ENCODE peak calls at places on chromosomes 3 and 15, in eight cellular contexts. Y, L, X, B, U, E, S and N are unnamed samples.
A peak's percentile ranks its signal among the peaks of the same experiment; 100 is the strongest.

GRCh38 chr3:158658889-158659288 is 13.6 kb downstream of the LXN start:
- DNase-seq in L (no peak), Y (no peak), S (no peak), E (no peak), X (no peak), U (no peak), B (no peak), N (no peak)

GRCh38 chr3:139677341-139678155 is at the start of gene NMNAT3:
- DNase-seq in E (peak; percentile 59), S (peak; percentile 92), B (peak; percentile 77), X (peak; percentile 77), U (peak; percentile 90), L (peak; percentile 95), Y (peak; percentile 97), N (no peak)

GRCh38 chr15:55253580-55253979 is 36.0 kb downstream of the RAB27A start:
- DNase-seq in E (peak; percentile 93), L (no peak), B (no peak), U (no peak), X (no peak), S (no peak), Y (no peak), N (peak; percentile 64)

GRCh38 chr3:81308296-81308695 is 453.1 kb downstream of the GBE1 start:
- DNase-seq in B (no peak), Y (no peak), X (no peak), S (no peak), U (no peak), E (no peak), L (no peak), N (no peak)

GRCh38 chr3:112651516-112651915 is 10.6 kb upstream of the CCDC80 start:
- DNase-seq in B (no peak), S (no peak), L (no peak), X (no peak), E (no peak), U (no peak), Y (no peak), N (peak; percentile 61)

GRCh38 chr3:58161435-58162398 is 49.1 kb downstream of the DNASE1L3 start:
- DNase-seq in E (peak; percentile 96), B (no peak), L (peak; percentile 50), Y (no peak), X (no peak), U (peak; percentile 91), S (no peak), N (peak; percentile 65)

GRCh38 chr15:67444100-67444499 is 76.8 kb upstream of the C15orf61 start:
- DNase-seq in Y (no peak), E (no peak), B (no peak), U (no peak), X (no peak), S (no peak), L (no peak), N (peak; percentile 4)

GRCh38 chr3:71908001-71908400 is 123.1 kb upstream of the PROK2 start:
- DNase-seq in S (no peak), Y (no peak), X (no peak), E (no peak), B (no peak), L (no peak), U (no peak), N (no peak)

GRCh38 chr15:55289573-55290360 is at the start of gene RAB27A:
- DNase-seq in S (peak; percentile 88), E (peak; percentile 48), B (peak; percentile 64), X (peak; percentile 77), L (peak; percentile 88), U (peak; percentile 85), Y (peak; percentile 80), N (no peak)

GRCh38 chr3:135368316-135368715 is 573.3 kb downstream of the EPHB1 start:
- DNase-seq in L (no peak), X (no peak), B (no peak), Y (peak; percentile 41), S (peak; percentile 12), E (no peak), U (no peak), N (no peak)

GRCh38 chr3:151290673-151291072 is 12.3 kb upstream of the P2RY14 start:
- DNase-seq in B (no peak), X (no peak), S (no peak), L (no peak), Y (no peak), E (peak; percentile 74), U (no peak), N (no peak)

GRCh38 chr3:155093261-155093660 is 13.1 kb downstream of the MME start:
- DNase-seq in S (no peak), U (no peak), L (no peak), X (no peak), E (no peak), Y (peak; percentile 59), B (no peak), N (no peak)

GRCh38 chr3:72591522-72592421 is 256.5 kb downstream of the SHQ1 start:
- DNase-seq in Y (no peak), E (peak; percentile 89), L (peak; percentile 65), B (no peak), S (peak; percentile 86), X (no peak), U (peak; percentile 73), N (peak; percentile 87)

GRCh38 chr3:100269410-100270217 is 8.8 kb downstream of the TBC1D23 start:
- DNase-seq in S (no peak), E (peak; percentile 86), Y (no peak), X (no peak), L (no peak), U (no peak), B (no peak), N (peak; percentile 87)

GRCh38 chr3:8648873-8649741 is 4.5 kb upstream of the SSUH2 start:
- DNase-seq in S (no peak), X (no peak), E (no peak), Y (no peak), B (peak; percentile 34), U (peak; percentile 30), L (no peak), N (no peak)

GRCh38 chr3:69671082-69671952 is 67.9 kb upstream of the MITF start:
- DNase-seq in U (no peak), B (peak; percentile 8), S (peak; percentile 50), X (no peak), E (peak; percentile 66), Y (peak; percentile 39), L (peak; percentile 60), N (no peak)

GRCh38 chr15:77859491-77860060 is 217.9 kb downstream of the TBC1D2B start:
- DNase-seq in Y (no peak), B (no peak), E (no peak), X (no peak), S (no peak), L (no peak), U (peak; percentile 38), N (no peak)

GRCh38 chr3:135784557-135784956 is 181.0 kb upstream of the PPP2R3A start:
- DNase-seq in X (no peak), L (no peak), B (no peak), E (no peak), Y (no peak), U (no peak), S (no peak), N (no peak)

GRCh38 chr15:94494732-94495131 is 263.4 kb downstream of the MCTP2 start:
- DNase-seq in S (no peak), X (no peak), Y (no peak), E (no peak), U (no peak), L (no peak), B (no peak), N (no peak)

GRCh38 chr3:14125193-14126016 is 553 bp downstream of the TMEM43 start:
- DNase-seq in L (peak; percentile 90), B (peak; percentile 72), S (peak; percentile 87), Y (peak; percentile 67), E (peak; percentile 96), X (peak; percentile 66), U (peak; percentile 88), N (peak; percentile 86)
- TF ChIP-seq CTCF in L (peak; percentile 14), B (peak; percentile 28), S (peak; percentile 13), Y (no peak), E (peak; percentile 28), X (no peak), U (no peak), N (peak; percentile 12)

DNA sequence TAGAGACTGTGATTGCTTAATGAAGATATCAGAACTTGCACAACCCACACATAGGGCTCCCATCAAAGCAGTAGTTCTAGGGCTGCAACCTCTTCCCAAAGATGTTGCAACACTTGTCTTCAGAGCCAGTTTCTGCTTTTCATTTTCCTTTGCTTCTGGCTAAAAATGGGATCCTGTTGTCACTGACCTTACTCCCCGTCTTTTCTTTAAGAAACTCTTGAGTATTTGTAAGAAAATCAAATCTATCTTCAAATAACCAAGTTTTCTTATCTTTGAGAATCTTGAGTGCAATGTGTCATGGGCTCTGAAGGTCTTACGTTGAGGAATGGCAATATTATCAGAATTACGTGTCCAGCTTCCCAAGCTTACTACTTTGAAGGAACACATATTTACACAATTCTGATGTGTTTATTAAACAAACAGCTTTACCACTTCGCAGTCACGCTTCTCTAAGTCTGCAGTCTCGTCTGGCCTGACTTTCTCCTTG is 24.1 kb downstream of the CACNA1D start:
- DNase-seq in Y (no peak), S (no peak), U (no peak), E (peak; percentile 28), L (peak; percentile 26), X (no peak), B (no peak), N (no peak)
- H3K4me3 ChIP-seq in Y (no peak overlapping the region), S (no peak overlapping the region), U (no peak overlapping the region), E (no peak overlapping the region), L (no peak overlapping the region), X (no peak overlapping the region), B (no peak overlapping the region), N (no peak overlapping the region)

GRCh38 chr3:28727321-28727720 is 378.7 kb upstream of the AZI2 start:
- DNase-seq in S (no peak), E (no peak), B (no peak), X (no peak), L (no peak), U (no peak), Y (no peak), N (no peak)

DNA sequence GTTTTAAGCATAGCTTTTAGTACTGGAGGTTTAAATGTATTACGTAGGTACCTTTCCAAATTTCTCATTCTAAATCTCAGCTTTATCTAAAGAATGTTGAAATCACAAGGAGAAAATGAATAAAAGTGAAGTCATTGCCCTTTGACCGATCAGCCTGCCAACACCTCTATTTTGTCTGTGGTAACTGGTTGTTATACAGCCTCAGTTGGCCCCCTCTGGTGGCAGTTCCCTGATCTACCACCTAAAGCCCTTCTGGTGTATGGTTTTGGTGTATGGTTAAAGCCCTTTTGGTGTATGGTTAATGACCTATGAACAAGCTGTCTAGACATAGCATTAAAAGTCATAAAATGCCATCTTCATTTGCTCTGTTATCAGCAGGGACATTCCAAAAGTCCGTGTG is 378.2 kb upstream of the AZI2 start:
- DNase-seq in B (peak; percentile 10), X (no peak), U (no peak), L (peak; percentile 56), E (peak; percentile 27), S (peak; percentile 76), Y (peak; percentile 55), N (no peak)
- TF ChIP-seq CTCF in B (peak; percentile 46), X (no peak), U (no peak), L (peak; percentile 43), E (peak; percentile 56), S (peak; percentile 85), Y (peak; percentile 54), N (peak; percentile 48)

DNA sequence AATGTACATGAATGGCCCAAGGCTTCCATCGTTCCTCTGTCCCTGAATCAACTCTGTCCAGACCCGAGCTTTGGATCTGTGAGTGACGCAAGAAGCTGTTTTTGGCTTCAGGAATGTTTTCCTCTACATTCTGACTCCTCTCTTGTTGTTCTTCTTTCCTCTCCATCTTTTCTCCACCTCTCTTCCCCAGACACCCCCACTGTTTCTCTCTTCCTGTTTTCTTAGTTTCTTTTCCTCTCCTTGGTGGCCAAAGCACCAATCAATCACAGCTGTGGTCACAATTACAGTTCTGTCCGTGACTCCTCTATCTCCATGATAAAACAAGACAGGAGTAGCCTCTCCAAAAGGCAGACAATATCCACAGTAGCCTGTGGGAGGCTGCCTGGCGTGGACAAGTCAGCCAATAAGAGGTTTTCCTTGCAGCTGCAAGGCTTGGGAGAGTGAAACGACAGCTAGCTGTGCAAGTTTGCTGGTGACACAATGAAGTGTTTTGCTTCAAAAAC is 4.9 kb upstream of the TMEM212 start:
- DNase-seq in U (peak; percentile 83), L (no peak), E (peak; percentile 83), Y (no peak), B (peak; percentile 90), S (peak; percentile 31), X (no peak), N (no peak)
- H3K4me3 ChIP-seq in U (peak overlapping the region; percentile 19), L (no peak overlapping the region), E (peak overlapping the region; percentile 24), Y (no peak overlapping the region), B (no peak overlapping the region), S (no peak overlapping the region), X (no peak overlapping the region), N (peak overlapping the region; percentile 29)